ENCODE peak calls at places on chromosomes 6 and 20, in seven cellular contexts. One of them, this sample, is unnamed.

GRCh38 chr20:51249215-51249614 is 226.3 kb upstream of the KCNG1 start:
- DNase-seq in endothelial cell: no peak
- DNase-seq in fibroblast of lung: peak; percentile 40
- DNase-seq in left lung: no peak
- DNase-seq in astrocyte of the cerebellum: no peak
- DNase-seq in astrocyte of the spinal cord: no peak
- DNase-seq in endodermal cell: peak; percentile 54
- DNase-seq in this sample: no peak

GRCh38 chr6:23027281-23027680 is 457.9 kb downstream of the HDGFL1 start:
- DNase-seq in endothelial cell: no peak
- DNase-seq in fibroblast of lung: peak; percentile 12
- DNase-seq in left lung: no peak
- DNase-seq in astrocyte of the cerebellum: no peak
- DNase-seq in astrocyte of the spinal cord: no peak
- DNase-seq in endodermal cell: no peak
- DNase-seq in this sample: no peak

GRCh38 chr6:38867726-38868125 is 152.6 kb downstream of the DNAH8 start:
- DNase-seq in endothelial cell: no peak
- DNase-seq in fibroblast of lung: no peak
- DNase-seq in left lung: no peak
- DNase-seq in astrocyte of the cerebellum: no peak
- DNase-seq in astrocyte of the spinal cord: no peak
- DNase-seq in endodermal cell: no peak
- DNase-seq in this sample: no peak

GRCh38 chr20:47351643-47352331 is 4.7 kb downstream of the ZMYND8 start:
- DNase-seq in endothelial cell: no peak
- DNase-seq in fibroblast of lung: peak; percentile 51
- DNase-seq in left lung: no peak
- DNase-seq in astrocyte of the cerebellum: no peak
- DNase-seq in astrocyte of the spinal cord: peak; percentile 50
- DNase-seq in endodermal cell: peak; percentile 67
- DNase-seq in this sample: no peak

GRCh38 chr6:56528412-56528841 is 114.3 kb downstream of the DST start:
- DNase-seq in endothelial cell: no peak
- DNase-seq in fibroblast of lung: peak; percentile 99
- DNase-seq in left lung: no peak
- DNase-seq in astrocyte of the cerebellum: peak; percentile 88
- DNase-seq in astrocyte of the spinal cord: peak; percentile 96
- DNase-seq in endodermal cell: no peak
- DNase-seq in this sample: peak; percentile 98

GRCh38 chr6:24923885-24924401 is 11.8 kb downstream of the RIPOR2 start:
- DNase-seq in endothelial cell: no peak
- DNase-seq in fibroblast of lung: no peak
- DNase-seq in left lung: no peak
- DNase-seq in astrocyte of the cerebellum: no peak
- DNase-seq in astrocyte of the spinal cord: no peak
- DNase-seq in endodermal cell: peak; percentile 74
- DNase-seq in this sample: no peak

GRCh38 chr6:122530440-122531046 is 58.9 kb upstream of the SERINC1 start:
- DNase-seq in endothelial cell: peak; percentile 67
- DNase-seq in fibroblast of lung: peak; percentile 45
- DNase-seq in left lung: no peak
- DNase-seq in astrocyte of the cerebellum: peak; percentile 62
- DNase-seq in astrocyte of the spinal cord: peak; percentile 77
- DNase-seq in endodermal cell: peak; percentile 87
- DNase-seq in this sample: peak; percentile 59

GRCh38 chr20:50277460-50278376 is 87.1 kb downstream of the CEBPB start:
- DNase-seq in endothelial cell: no peak
- DNase-seq in fibroblast of lung: no peak
- DNase-seq in left lung: no peak
- DNase-seq in astrocyte of the cerebellum: no peak
- DNase-seq in astrocyte of the spinal cord: no peak
- DNase-seq in endodermal cell: no peak
- DNase-seq in this sample: no peak

GRCh38 chr6:13769034-13769654 is 45.2 kb downstream of the MCUR1 start:
- DNase-seq in endothelial cell: no peak
- DNase-seq in fibroblast of lung: no peak
- DNase-seq in left lung: no peak
- DNase-seq in astrocyte of the cerebellum: no peak
- DNase-seq in astrocyte of the spinal cord: no peak
- DNase-seq in endodermal cell: no peak
- DNase-seq in this sample: no peak

DNA sequence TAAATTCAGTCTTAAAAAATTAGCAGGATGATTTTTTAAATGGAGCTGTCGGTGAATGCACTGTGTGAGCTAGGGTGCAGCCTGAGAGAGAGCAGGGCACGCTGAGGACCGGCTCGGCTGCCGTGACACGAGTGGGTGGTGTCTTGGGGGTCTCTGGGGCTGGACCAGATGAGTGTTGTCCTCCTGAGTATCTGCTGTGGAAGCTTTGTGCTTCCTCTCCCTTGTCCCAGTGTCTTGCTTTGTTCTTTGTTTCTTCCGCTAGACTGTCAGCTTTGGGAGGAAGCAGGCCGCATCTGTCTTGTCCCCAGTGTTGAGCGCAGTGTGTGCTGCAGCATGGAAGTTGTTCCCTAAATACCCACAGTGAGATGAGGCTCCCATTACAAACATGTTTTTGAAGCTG is 89.4 kb downstream of the RTN4IP1 start:
- DNase-seq in endothelial cell: no peak
- DNase-seq in fibroblast of lung: no peak
- DNase-seq in left lung: no peak
- DNase-seq in astrocyte of the cerebellum: no peak
- DNase-seq in astrocyte of the spinal cord: no peak
- DNase-seq in endodermal cell: no peak
- DNase-seq in this sample: no peak
- TF ChIP-seq CTCF in endothelial cell: no peak
- TF ChIP-seq CTCF in fibroblast of lung: no peak
- TF ChIP-seq CTCF in left lung: no peak
- TF ChIP-seq CTCF in astrocyte of the cerebellum: no peak
- TF ChIP-seq CTCF in astrocyte of the spinal cord: no peak
- TF ChIP-seq CTCF in endodermal cell: no peak
- TF ChIP-seq CTCF in this sample: no peak

DNA sequence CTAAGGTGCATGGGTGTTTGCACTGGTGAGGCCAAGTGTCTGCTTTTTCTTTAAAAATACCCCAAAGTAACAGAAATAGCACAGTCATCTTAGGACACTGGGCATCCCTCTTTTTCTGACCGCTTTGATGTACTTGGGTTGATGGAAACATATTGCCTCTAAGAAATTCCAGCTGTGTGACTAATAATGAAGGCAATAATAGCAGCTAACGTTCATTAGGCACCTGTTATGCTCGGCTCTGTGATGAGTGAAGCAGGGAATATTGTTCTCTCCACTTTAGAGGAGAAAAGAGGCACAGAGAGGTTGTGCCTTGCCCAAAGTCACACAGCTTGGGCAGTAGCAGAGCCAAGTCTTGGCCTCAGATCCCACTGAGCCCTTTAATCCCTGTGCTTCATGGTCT is 100.7 kb downstream of the F13A1 start:
- DNase-seq in endothelial cell: no peak
- DNase-seq in fibroblast of lung: no peak
- DNase-seq in left lung: no peak
- DNase-seq in astrocyte of the cerebellum: no peak
- DNase-seq in astrocyte of the spinal cord: no peak
- DNase-seq in endodermal cell: no peak
- DNase-seq in this sample: no peak
- TF ChIP-seq CTCF in endothelial cell: no peak
- TF ChIP-seq CTCF in fibroblast of lung: no peak
- TF ChIP-seq CTCF in left lung: no peak
- TF ChIP-seq CTCF in astrocyte of the cerebellum: no peak
- TF ChIP-seq CTCF in astrocyte of the spinal cord: no peak
- TF ChIP-seq CTCF in endodermal cell: no peak
- TF ChIP-seq CTCF in this sample: no peak

GRCh38 chr6:82178084-82178758 is 69.3 kb downstream of the IBTK start:
- DNase-seq in endothelial cell: no peak
- DNase-seq in fibroblast of lung: peak; percentile 40
- DNase-seq in left lung: no peak
- DNase-seq in astrocyte of the cerebellum: peak; percentile 22
- DNase-seq in astrocyte of the spinal cord: peak; percentile 57
- DNase-seq in endodermal cell: no peak
- DNase-seq in this sample: peak; percentile 37
- TF ChIP-seq CTCF in endothelial cell: no peak
- TF ChIP-seq CTCF in fibroblast of lung: peak; percentile 17
- TF ChIP-seq CTCF in left lung: peak; percentile 27
- TF ChIP-seq CTCF in astrocyte of the cerebellum: peak; percentile 31
- TF ChIP-seq CTCF in astrocyte of the spinal cord: peak; percentile 48
- TF ChIP-seq CTCF in endodermal cell: peak; percentile 60
- TF ChIP-seq CTCF in this sample: peak; percentile 83

DNA sequence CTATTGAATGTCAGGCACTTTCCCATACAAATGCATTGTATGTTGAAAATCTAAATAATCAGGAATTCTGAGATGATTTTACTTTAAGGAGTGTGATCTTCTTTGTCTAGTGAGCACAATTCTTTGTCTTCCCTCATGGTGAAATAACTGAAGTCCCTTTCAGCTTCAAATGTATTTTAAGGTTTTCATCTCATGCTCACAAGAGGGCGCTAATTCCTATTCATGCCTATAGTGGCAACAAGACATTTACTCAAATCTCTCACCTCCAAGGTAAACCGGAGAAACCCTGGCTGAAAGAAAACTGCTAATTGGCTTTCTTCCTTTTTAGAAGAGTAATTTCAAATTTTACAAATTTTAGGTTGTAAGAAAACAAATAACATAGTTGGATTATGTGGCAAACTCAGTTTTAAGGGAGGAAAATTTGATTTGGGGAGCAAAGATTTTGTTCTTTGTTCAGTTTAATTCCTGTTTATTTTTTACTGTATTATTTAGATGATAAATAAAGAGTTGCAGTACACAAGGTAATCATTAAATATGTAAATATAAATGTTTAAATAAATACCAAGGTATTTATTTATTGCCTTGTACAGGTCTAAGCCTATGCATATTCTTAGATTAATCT is 69.1 kb downstream of the SLC35F1 start:
- DNase-seq in endothelial cell: peak; percentile 33
- DNase-seq in fibroblast of lung: peak; percentile 41
- DNase-seq in left lung: no peak
- DNase-seq in astrocyte of the cerebellum: peak; percentile 37
- DNase-seq in astrocyte of the spinal cord: peak; percentile 57
- DNase-seq in endodermal cell: no peak
- DNase-seq in this sample: peak; percentile 12
- TF ChIP-seq CTCF in endothelial cell: peak; percentile 68
- TF ChIP-seq CTCF in fibroblast of lung: peak; percentile 51
- TF ChIP-seq CTCF in left lung: peak; percentile 47
- TF ChIP-seq CTCF in astrocyte of the cerebellum: peak; percentile 72
- TF ChIP-seq CTCF in astrocyte of the spinal cord: peak; percentile 66
- TF ChIP-seq CTCF in endodermal cell: peak; percentile 85
- TF ChIP-seq CTCF in this sample: peak; percentile 63

DNA sequence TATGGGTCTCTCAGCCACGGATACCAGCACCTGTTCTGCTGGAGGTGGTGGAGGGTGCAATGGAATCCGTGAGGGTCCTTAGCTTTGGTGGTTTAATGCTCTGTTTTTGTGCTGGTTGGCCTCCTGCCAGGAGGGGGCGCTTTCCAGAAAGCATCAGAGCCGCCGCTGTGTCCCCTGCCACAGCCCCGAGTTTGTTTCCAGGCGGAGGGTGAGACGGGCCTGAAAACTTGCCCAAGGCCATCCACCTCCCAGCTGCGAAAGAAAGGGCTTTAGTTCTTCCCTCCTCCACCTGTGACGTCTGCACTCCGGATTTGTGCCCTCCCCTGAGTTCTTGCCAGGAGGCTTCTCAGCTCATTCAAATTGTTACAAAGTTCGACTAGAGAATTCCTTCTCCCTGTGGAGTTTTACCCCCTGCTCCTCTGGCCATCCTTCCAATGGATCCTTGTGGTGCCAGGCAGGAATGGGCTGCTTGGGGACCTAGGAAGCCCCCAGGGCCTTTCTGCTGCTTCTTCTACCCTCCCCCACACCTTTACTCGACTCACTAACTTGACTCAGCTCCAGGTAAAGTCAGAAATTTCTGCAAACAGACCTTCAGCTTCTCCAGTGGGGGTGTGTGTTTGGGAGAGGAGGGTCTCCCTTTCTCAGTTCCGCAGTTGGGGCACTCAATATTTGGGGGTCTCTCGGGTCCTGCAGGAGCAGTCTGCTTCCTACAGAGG is 873.7 kb downstream of the KIF16B start:
- DNase-seq in endothelial cell: no peak
- DNase-seq in fibroblast of lung: no peak
- DNase-seq in left lung: no peak
- DNase-seq in astrocyte of the cerebellum: no peak
- DNase-seq in astrocyte of the spinal cord: no peak
- DNase-seq in endodermal cell: peak; percentile 71
- DNase-seq in this sample: no peak
- TF ChIP-seq CTCF in endothelial cell: no peak
- TF ChIP-seq CTCF in fibroblast of lung: no peak
- TF ChIP-seq CTCF in left lung: no peak
- TF ChIP-seq CTCF in astrocyte of the cerebellum: no peak
- TF ChIP-seq CTCF in astrocyte of the spinal cord: no peak
- TF ChIP-seq CTCF in endodermal cell: peak; percentile 61
- TF ChIP-seq CTCF in this sample: no peak

This sample was measured in HFFc6.